ENCODE peak calls at places on chromosome 7, in eight cellular contexts. F, Z, E, N, D, K, S and C are unnamed samples.

GRCh38 chr7:24916463-24917040 is 63.4 kb downstream of the OSBPL3 start:
- DNase-seq in F (no peak), Z (no peak), E (no peak), N (no peak), D (no peak), K (no peak), S (no peak), C (no peak)

GRCh38 chr7:81514546-81514945 is 255.3 kb downstream of the HGF start:
- DNase-seq in F (no peak), Z (no peak), E (no peak), N (no peak), D (no peak), K (no peak), S (no peak), C (no peak)

GRCh38 chr7:27575647-27576046 is 87.0 kb downstream of the HIBADH start:
- DNase-seq in F (no peak), Z (no peak), E (no peak), N (no peak), D (no peak), K (no peak), S (no peak), C (no peak)

GRCh38 chr7:136870799-136871487 is 2.5 kb downstream of the CHRM2 start:
- DNase-seq in F (peak), Z (no peak), E (no peak), N (no peak), D (no peak), K (peak), S (no peak), C (no peak)

GRCh38 chr7:42964849-42965805 is 33.0 kb downstream of the MRPL32 start:
- DNase-seq in F (no peak), Z (no peak), E (no peak), N (no peak), D (no peak), K (no peak), S (peak), C (no peak)

GRCh38 chr7:43666938-43667337 is 62.4 kb downstream of the COA1 start:
- DNase-seq in F (no peak), Z (no peak), E (no peak), N (no peak), D (no peak), K (no peak), S (no peak), C (no peak)

GRCh38 chr7:107384025-107384424 is 85.8 kb upstream of the GPR22 start:
- DNase-seq in F (no peak), Z (no peak), E (no peak), N (no peak), D (no peak), K (peak), S (no peak), C (no peak)

GRCh38 chr7:79091661-79092060 is 361.8 kb downstream of the MAGI2 start:
- DNase-seq in F (no peak), Z (no peak), E (no peak), N (no peak), D (no peak), K (peak), S (no peak), C (no peak)

GRCh38 chr7:50409856-50410468 is 40.2 kb downstream of the FIGNL1 start:
- DNase-seq in F (no peak), Z (no peak), E (peak), N (no peak), D (no peak), K (no peak), S (peak), C (no peak)

GRCh38 chr7:40282858-40283257 is 148.1 kb downstream of the SUGCT start:
- DNase-seq in F (no peak), Z (no peak), E (no peak), N (no peak), D (no peak), K (no peak), S (no peak), C (no peak)

GRCh38 chr7:91266931-91267557 is 2.8 kb downstream of the FZD1 start:
- DNase-seq in F (peak), Z (no peak), E (no peak), N (no peak), D (no peak), K (peak), S (no peak), C (no peak)

GRCh38 chr7:16816820-16817219 is 12.0 kb upstream of the AGR2 start:
- DNase-seq in F (no peak), Z (no peak), E (no peak), N (peak), D (no peak), K (no peak), S (no peak), C (no peak)

GRCh38 chr7:110568932-110569331 is 522.0 kb upstream of the LRRN3 start:
- DNase-seq in F (no peak), Z (no peak), E (no peak), N (no peak), D (no peak), K (no peak), S (no peak), C (no peak)

GRCh38 chr7:50197547-50197946 is 104.5 kb upstream of the ZPBP start:
- DNase-seq in F (peak), Z (no peak), E (peak), N (no peak), D (peak), K (no peak), S (peak), C (no peak)

GRCh38 chr7:2171855-2172254 is 60.9 kb downstream of the MAD1L1 start:
- DNase-seq in F (no peak), Z (no peak), E (no peak), N (no peak), D (no peak), K (no peak), S (no peak), C (no peak)

GRCh38 chr7:55050286-55050685 is 31.5 kb downstream of the EGFR start:
- DNase-seq in F (no peak), Z (no peak), E (no peak), N (no peak), D (no peak), K (no peak), S (no peak), C (no peak)

GRCh38 chr7:39073432-39073831 is 95.7 kb downstream of the POU6F2 start:
- DNase-seq in F (peak), Z (no peak), E (no peak), N (no peak), D (no peak), K (no peak), S (no peak), C (no peak)

GRCh38 chr7:151520419-151521229 is 929 bp upstream of the RHEB start:
- DNase-seq in F (peak), Z (peak), E (peak), N (peak), D (peak), K (no peak), S (peak), C (no peak)

GRCh38 chr7:1703475-1704325 is 33.6 kb downstream of the ELFN1 start:
- DNase-seq in F (no peak), Z (no peak), E (no peak), N (no peak), D (no peak), K (no peak), S (no peak), C (no peak)

GRCh38 chr7:131606346-131607290 is 50.2 kb upstream of the PODXL start:
- DNase-seq in F (no peak), Z (no peak), E (no peak), N (no peak), D (no peak), K (no peak), S (peak), C (no peak)

GRCh38 chr7:153088601-153089000 is 329.0 kb downstream of the ACTR3B start:
- DNase-seq in F (no peak), Z (no peak), E (no peak), N (no peak), D (no peak), K (no peak), S (no peak), C (no peak)

GRCh38 chr7:85023066-85023687 is 163.7 kb downstream of the SEMA3D start:
- DNase-seq in F (no peak), Z (no peak), E (no peak), N (no peak), D (peak), K (peak), S (peak), C (no peak)

GRCh38 chr7:124130-124949 is 68.0 kb upstream of the FAM20C start:
- DNase-seq in F (no peak), Z (no peak), E (no peak), N (no peak), D (no peak), K (no peak), S (no peak), C (no peak)

GRCh38 chr7:100583132-100584045 is 2.5 kb downstream of the LRCH4 start:
- DNase-seq in F (no peak), Z (peak), E (peak), N (peak), D (peak), K (no peak), S (peak), C (no peak)